ENCODE peak calls at places on chromosomes 5 and 9, in five cellular contexts. I, E, O, F and B are unnamed samples.

GRCh38 chr9:72948906-72949582 is 3.8 kb downstream of the ALDH1A1 start:
- DNase-seq in F (no peak), E (no peak), I (no peak), O (no peak), B (no peak)

GRCh38 chr5:124436294-124436693 is 310.1 kb downstream of the ZNF608 start:
- DNase-seq in O (no peak), F (no peak), E (no peak), I (no peak), B (no peak)

GRCh38 chr5:142587354-142587965 is 98.4 kb downstream of the FGF1 start:
- DNase-seq in F (no peak), I (no peak), O (no peak), E (peak), B (no peak)

GRCh38 chr9:117334101-117334500 is 80.8 kb downstream of the ASTN2 start:
- DNase-seq in E (no peak), O (no peak), F (no peak), I (no peak), B (no peak)

GRCh38 chr5:173969167-173970049 is 19.6 kb upstream of the C5orf47 start:
- DNase-seq in I (no peak), O (no peak), F (no peak), E (no peak), B (no peak)

GRCh38 chr9:75083188-75083976 is 4.6 kb downstream of the NMRK1 start:
- DNase-seq in I (no peak), E (peak), F (no peak), O (no peak), B (no peak)

GRCh38 chr9:24502548-24502947 is 43.1 kb downstream of the IZUMO3 start:
- DNase-seq in F (no peak), I (no peak), O (no peak), E (no peak), B (no peak)

GRCh38 chr9:85212887-85213286 is 528.9 kb downstream of the AGTPBP1 start:
- DNase-seq in F (no peak), E (no peak), O (no peak), I (no peak), B (peak)

GRCh38 chr9:116555102-116555501 is 132.0 kb upstream of the TRIM32 start:
- DNase-seq in F (no peak), I (no peak), E (no peak), O (no peak), B (peak)

GRCh38 chr5:177412603-177413233 is 3.4 kb upstream of the F12 start:
- DNase-seq in I (no peak), F (no peak), E (no peak), O (no peak), B (no peak)

GRCh38 chr5:177996660-177997318 is 747 bp upstream of the PROP1 start:
- DNase-seq in I (no peak), F (no peak), O (no peak), E (no peak), B (peak)

GRCh38 chr5:15992918-15993317 is 186.7 kb downstream of the MARCHF11 start:
- DNase-seq in F (no peak), O (no peak), I (no peak), E (no peak), B (no peak)

GRCh38 chr9:13570521-13570974 is 291.1 kb upstream of the MPDZ start:
- DNase-seq in I (no peak), F (no peak), O (no peak), E (no peak), B (no peak)

GRCh38 chr9:3500044-3500443 is 25.8 kb downstream of the RFX3 start:
- DNase-seq in O (no peak), I (no peak), E (no peak), F (no peak), B (no peak)

GRCh38 chr9:76904661-76905457 is 1.1 kb downstream of the PRUNE2 start:
- DNase-seq in E (no peak), O (no peak), I (no peak), F (no peak), B (no peak)

GRCh38 chr5:170491479-170491878 is 12.3 kb upstream of the KCNIP1 start:
- DNase-seq in O (no peak), F (no peak), E (no peak), I (no peak), B (no peak)

GRCh38 chr9:136526625-136527066 is 19.2 kb downstream of the NOTCH1 start:
- DNase-seq in I (no peak), E (peak), O (no peak), F (no peak), B (no peak)

GRCh38 chr9:95726756-95727155 is 148.7 kb upstream of the ERCC6L2 start:
- DNase-seq in I (no peak), F (peak), O (no peak), E (no peak), B (no peak)

GRCh38 chr5:135951257-135951656 is 3.5 kb downstream of the LECT2 start:
- DNase-seq in E (no peak), I (no peak), F (no peak), O (no peak), B (no peak)

GRCh38 chr5:114391321-114391720 is 29.5 kb downstream of the KCNN2 start:
- DNase-seq in F (no peak), E (no peak), O (no peak), I (no peak), B (no peak)

GRCh38 chr5:168366124-168366523 is 74.7 kb downstream of the WWC1 start:
- DNase-seq in E (no peak), I (no peak), F (no peak), O (no peak), B (no peak)

GRCh38 chr9:124045830-124046177 is 34.2 kb downstream of the LHX2 start:
- DNase-seq in O (no peak), F (no peak), I (no peak), E (no peak), B (no peak)
- H3K4me3 ChIP-seq in O (peak), F (peak), I (peak), E (peak), B (peak)

GRCh38 chr5:11191673-11192072 is 430.6 kb upstream of the DAP start:
- DNase-seq in E (no peak), F (no peak), I (no peak), O (no peak), B (no peak)
- TF ChIP-seq EP300 in E (no peak), F (no peak), I (no peak), O (no peak), B (no peak)

DNA sequence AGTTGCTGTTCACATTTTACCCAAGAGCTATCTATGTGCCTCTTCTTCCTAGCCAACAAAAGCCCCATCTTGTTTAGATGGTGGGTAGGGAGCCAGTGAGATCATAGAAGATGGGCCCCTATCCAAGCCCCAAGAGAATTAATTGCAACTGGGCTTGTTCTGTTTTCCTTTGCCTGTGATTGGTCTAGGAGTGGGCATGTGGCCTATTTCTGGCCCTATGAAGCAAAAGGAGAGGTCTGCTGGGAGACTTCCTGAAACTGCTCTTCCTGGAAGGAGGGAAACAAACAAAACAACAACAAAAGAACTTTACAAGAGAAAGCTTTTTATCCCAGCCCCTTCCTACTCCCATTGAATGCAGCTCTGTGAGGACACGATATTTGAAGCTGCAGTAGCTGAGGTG is 32.5 kb upstream of the ALDOB start:
- DNase-seq in F (no peak), O (no peak), E (no peak), I (no peak), B (no peak)
- H3K4me3 ChIP-seq in F (no peak), O (no peak), E (no peak), I (no peak), B (no peak)

GRCh38 chr5:126414874-126415502 is 8.2 kb upstream of the GRAMD2B start:
- DNase-seq in E (no peak), F (no peak), O (no peak), I (peak), B (no peak)

GRCh38 chr5:126416266-126416925 is 6.8 kb upstream of the GRAMD2B start:
- DNase-seq in E (no peak), F (no peak), O (no peak), I (no peak), B (no peak)

GRCh38 chr5:126419102-126419501 is 4.1 kb upstream of the GRAMD2B start:
- DNase-seq in E (no peak), O (no peak), I (no peak), F (no peak), B (no peak)

GRCh38 chr5:126417178-126417577 is 6.0 kb upstream of the GRAMD2B start:
- DNase-seq in I (no peak), E (no peak), O (no peak), F (no peak), B (no peak)

GRCh38 chr5:126415789-126416188 is 7.4 kb upstream of the GRAMD2B start:
- DNase-seq in I (no peak), O (no peak), F (no peak), E (no peak), B (no peak)
- TF ChIP-seq EP300 in I (no peak), O (no peak), F (no peak), E (no peak), B (no peak)